ENCODE peak calls at places on chromosomes 11 and 22, in seven cellular contexts. F, K, H, Q, V, W and L are unnamed samples. For H3K9me3, the result is how much of the 10 kb centered on the place peaks cover.

GRCh38 chr22:41636467-41636866 is 15.4 kb downstream of the XRCC6 start:
- DNase-seq in Q (no peak), K (no peak), H (peak), W (no peak), V (no peak), F (peak), L (no peak)

GRCh38 chr11:105609341-105609781 is 512 bp upstream of the GRIA4 start:
- DNase-seq in Q (no peak), F (no peak), H (peak), K (peak), V (no peak), W (peak), L (no peak)

GRCh38 chr11:18723991-18724390 is 2.0 kb downstream of the IGSF22 start:
- DNase-seq in W (no peak), H (no peak), K (no peak), V (no peak), F (no peak), Q (no peak), L (no peak)

GRCh38 chr11:134150195-134150903 is 73.4 kb downstream of the NCAPD3 start:
- DNase-seq in V (no peak), Q (no peak), W (no peak), K (no peak), H (peak), F (no peak), L (no peak)

GRCh38 chr11:101176381-101176780 is 46.8 kb upstream of the PGR start:
- DNase-seq in K (no peak), W (no peak), Q (no peak), H (no peak), V (no peak), F (no peak), L (no peak)

GRCh38 chr11:128509990-128510389 is 77.4 kb downstream of the ETS1 start:
- DNase-seq in F (no peak), W (no peak), H (peak), K (no peak), V (no peak), Q (no peak), L (no peak)

GRCh38 chr11:28110108-28110838 is 2.1 kb downstream of the METTL15 start:
- DNase-seq in V (peak), Q (peak), K (peak), H (peak), W (peak), F (peak), L (peak)

GRCh38 chr22:23179381-23180294 is 671 bp upstream of the BCR start:
- DNase-seq in H (peak), K (peak), F (peak), W (peak), V (peak), Q (peak), L (no peak)

GRCh38 chr11:71202598-71202944 is 49.8 kb downstream of the SHANK2 start:
- DNase-seq in Q (peak), V (no peak), H (no peak), F (peak), K (no peak), W (no peak), L (no peak)
- H3K9me3 ChIP-seq in Q (under half), V (under half), H (under half), F (under half), K (under half), W (under half), L (under half)

GRCh38 chr22:47356433-47357011 is 594.1 kb downstream of the TBC1D22A start:
- DNase-seq in Q (no peak), V (no peak), F (peak), H (no peak), W (no peak), K (no peak), L (no peak)
- H3K9me3 ChIP-seq in Q (under half), V (under half), F (under half), H (under half), W (under half), K (under half), L (under half)

DNA sequence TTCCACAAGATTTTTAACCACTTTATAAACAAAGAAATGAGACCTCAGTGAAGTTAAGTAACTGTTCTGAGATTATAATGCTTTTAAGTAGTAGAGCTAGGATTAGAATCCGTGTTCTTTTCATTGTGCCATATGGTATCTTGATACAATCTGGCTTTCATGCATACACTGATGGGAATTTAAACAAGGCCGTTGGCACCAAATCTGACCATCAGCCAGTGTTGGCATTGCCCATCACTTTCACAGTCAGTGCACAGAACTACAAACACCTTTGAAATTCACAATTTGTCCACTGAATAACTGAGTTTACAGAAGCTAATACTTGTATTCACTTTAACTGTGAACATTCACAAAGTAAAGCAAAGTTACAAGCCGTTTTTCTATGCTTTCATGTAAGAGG is 1228.0 kb downstream of the TBC1D22A start:
- DNase-seq in F (no peak), K (no peak), V (no peak), Q (no peak), H (no peak), W (no peak), L (no peak)
- H3K9me3 ChIP-seq in F (under half), K (under half), V (under half), Q (under half), H (under half), W (under half), L (under half)

GRCh38 chr22:48264586-48264985 is 1502.1 kb downstream of the TBC1D22A start:
- DNase-seq in W (no peak), F (no peak), K (no peak), Q (no peak), V (no peak), H (no peak), L (no peak)
- H3K9me3 ChIP-seq in W (under half), F (under half), K (under half), Q (under half), V (under half), H (under half), L (under half)

DNA sequence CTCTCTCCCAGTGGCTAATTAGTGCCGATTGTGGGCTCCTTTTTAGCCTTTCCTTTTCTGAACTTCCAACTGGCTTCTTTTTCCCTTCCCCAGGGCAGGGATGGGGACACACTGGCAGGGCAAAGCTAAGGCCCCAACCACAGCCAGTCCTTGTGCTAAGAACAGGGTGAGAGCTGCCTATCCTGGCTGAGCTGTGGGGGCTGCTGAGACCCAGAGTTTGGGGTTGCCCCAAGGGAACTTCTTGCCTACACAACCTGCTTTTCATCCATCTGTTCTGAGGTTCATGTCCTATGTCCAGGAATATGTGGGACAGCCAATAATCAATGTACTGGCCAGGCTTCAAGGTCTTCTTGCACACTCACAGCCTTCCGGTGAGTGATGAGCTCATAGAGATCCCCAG is 10.0 kb upstream of the TPBGL start:
- DNase-seq in V (no peak), W (no peak), F (no peak), Q (no peak), K (no peak), H (no peak), L (no peak)
- H3K9me3 ChIP-seq in V (under half), W (under half), F (under half), Q (under half), K (under half), H (under half), L (under half)

DNA sequence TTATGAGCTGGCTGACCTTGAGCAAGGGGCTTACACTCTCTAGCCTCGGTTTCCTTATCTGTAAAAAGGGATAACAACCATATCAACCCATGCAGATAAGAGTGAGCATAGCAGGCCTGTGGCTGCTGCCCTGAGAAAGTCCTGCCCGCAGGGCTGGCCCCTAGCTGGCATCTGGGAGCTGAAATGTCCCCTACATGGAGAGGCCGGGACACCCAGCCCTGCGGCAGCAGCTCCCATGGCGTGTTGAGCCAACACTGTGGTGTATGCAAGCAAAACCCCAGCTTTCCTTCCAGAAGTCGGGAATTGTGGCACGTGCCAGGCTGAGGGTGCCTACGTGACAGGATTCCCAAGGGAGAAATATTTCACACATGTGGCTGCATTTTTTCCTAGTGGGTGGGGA is 358.9 kb downstream of the CTTN start:
- DNase-seq in K (no peak), H (no peak), Q (no peak), F (no peak), W (no peak), V (no peak), L (no peak)
- H3K9me3 ChIP-seq in K (under half), H (under half), Q (under half), F (under half), W (under half), V (under half), L (under half)